ENCODE peak calls at places on chromosome 7, in ten cellular contexts. One of them, this sample, is unnamed.
A peak's percentile ranks its signal among the peaks of the same experiment; 100 is the strongest.

GRCh38 chr7:7292608-7293007 is 110.3 kb downstream of the C1GALT1 start:
- DNase-seq in stimulated activated CD4-positive, alpha-beta T cell treated with anti-CD3 and anti-CD28 coated beads, Interleukin-2, amount 100 ng/mL, for 24 hours: no peak
- DNase-seq in DND-41: no peak
- DNase-seq in GM12865: no peak
- DNase-seq in activated effector memory CD4-positive, alpha-beta T cell treated with Interleukin-2 at 50 U/mL for 16 hours: no peak
- DNase-seq in ovary: no peak
- DNase-seq in IMR-90: no peak
- DNase-seq in fibroblast of lung: no peak
- DNase-seq in left ventricle myocardium inferior: no peak
- DNase-seq in fibroblast of pulmonary artery: no peak
- DNase-seq in this sample: no peak

GRCh38 chr7:103660455-103661371 is 214.7 kb upstream of the SLC26A5 start:
- DNase-seq in stimulated activated CD4-positive, alpha-beta T cell treated with anti-CD3 and anti-CD28 coated beads, Interleukin-2, amount 100 ng/mL, for 24 hours: no peak
- DNase-seq in DND-41: no peak
- DNase-seq in GM12865: no peak
- DNase-seq in activated effector memory CD4-positive, alpha-beta T cell treated with Interleukin-2 at 50 U/mL for 16 hours: no peak
- DNase-seq in ovary: no peak
- DNase-seq in IMR-90: peak; percentile 75
- DNase-seq in fibroblast of lung: peak; percentile 67
- DNase-seq in left ventricle myocardium inferior: no peak
- DNase-seq in fibroblast of pulmonary artery: peak; percentile 34
- DNase-seq in this sample: no peak

GRCh38 chr7:121531175-121532070 is 135.3 kb upstream of the FAM3C start:
- DNase-seq in stimulated activated CD4-positive, alpha-beta T cell treated with anti-CD3 and anti-CD28 coated beads, Interleukin-2, amount 100 ng/mL, for 24 hours: no peak
- DNase-seq in DND-41: no peak
- DNase-seq in GM12865: no peak
- DNase-seq in activated effector memory CD4-positive, alpha-beta T cell treated with Interleukin-2 at 50 U/mL for 16 hours: no peak
- DNase-seq in ovary: no peak
- DNase-seq in IMR-90: no peak
- DNase-seq in fibroblast of lung: peak; percentile 74
- DNase-seq in left ventricle myocardium inferior: no peak
- DNase-seq in fibroblast of pulmonary artery: no peak
- DNase-seq in this sample: no peak

GRCh38 chr7:43585521-43585920 is 2.6 kb downstream of the STK17A start:
- DNase-seq in stimulated activated CD4-positive, alpha-beta T cell treated with anti-CD3 and anti-CD28 coated beads, Interleukin-2, amount 100 ng/mL, for 24 hours: no peak
- DNase-seq in DND-41: no peak
- DNase-seq in GM12865: peak; percentile 44
- DNase-seq in activated effector memory CD4-positive, alpha-beta T cell treated with Interleukin-2 at 50 U/mL for 16 hours: no peak
- DNase-seq in ovary: no peak
- DNase-seq in IMR-90: peak; percentile 78
- DNase-seq in fibroblast of lung: peak; percentile 85
- DNase-seq in left ventricle myocardium inferior: no peak
- DNase-seq in fibroblast of pulmonary artery: peak; percentile 87
- DNase-seq in this sample: no peak

GRCh38 chr7:73871163-73872011 is 10.4 kb downstream of the TMEM270 start:
- DNase-seq in stimulated activated CD4-positive, alpha-beta T cell treated with anti-CD3 and anti-CD28 coated beads, Interleukin-2, amount 100 ng/mL, for 24 hours: no peak
- DNase-seq in DND-41: no peak
- DNase-seq in GM12865: no peak
- DNase-seq in activated effector memory CD4-positive, alpha-beta T cell treated with Interleukin-2 at 50 U/mL for 16 hours: no peak
- DNase-seq in ovary: peak; percentile 23
- DNase-seq in IMR-90: no peak
- DNase-seq in fibroblast of lung: no peak
- DNase-seq in left ventricle myocardium inferior: peak; percentile 41
- DNase-seq in fibroblast of pulmonary artery: no peak
- DNase-seq in this sample: no peak

GRCh38 chr7:27746978-27747377 is 7.0 kb downstream of the TAX1BP1 start:
- DNase-seq in stimulated activated CD4-positive, alpha-beta T cell treated with anti-CD3 and anti-CD28 coated beads, Interleukin-2, amount 100 ng/mL, for 24 hours: no peak
- DNase-seq in DND-41: no peak
- DNase-seq in GM12865: no peak
- DNase-seq in activated effector memory CD4-positive, alpha-beta T cell treated with Interleukin-2 at 50 U/mL for 16 hours: no peak
- DNase-seq in ovary: no peak
- DNase-seq in IMR-90: peak; percentile 6
- DNase-seq in fibroblast of lung: peak; percentile 15
- DNase-seq in left ventricle myocardium inferior: no peak
- DNase-seq in fibroblast of pulmonary artery: no peak
- DNase-seq in this sample: no peak

GRCh38 chr7:133645870-133646492 is 393.1 kb downstream of the EXOC4 start:
- DNase-seq in stimulated activated CD4-positive, alpha-beta T cell treated with anti-CD3 and anti-CD28 coated beads, Interleukin-2, amount 100 ng/mL, for 24 hours: no peak
- DNase-seq in DND-41: no peak
- DNase-seq in GM12865: no peak
- DNase-seq in activated effector memory CD4-positive, alpha-beta T cell treated with Interleukin-2 at 50 U/mL for 16 hours: no peak
- DNase-seq in ovary: no peak
- DNase-seq in IMR-90: peak; percentile 49
- DNase-seq in fibroblast of lung: peak; percentile 14
- DNase-seq in left ventricle myocardium inferior: no peak
- DNase-seq in fibroblast of pulmonary artery: peak; percentile 33
- DNase-seq in this sample: no peak

GRCh38 chr7:27670676-27671075 is 8.0 kb upstream of the HIBADH start:
- DNase-seq in stimulated activated CD4-positive, alpha-beta T cell treated with anti-CD3 and anti-CD28 coated beads, Interleukin-2, amount 100 ng/mL, for 24 hours: no peak
- DNase-seq in DND-41: no peak
- DNase-seq in GM12865: no peak
- DNase-seq in activated effector memory CD4-positive, alpha-beta T cell treated with Interleukin-2 at 50 U/mL for 16 hours: no peak
- DNase-seq in ovary: no peak
- DNase-seq in IMR-90: no peak
- DNase-seq in fibroblast of lung: no peak
- DNase-seq in left ventricle myocardium inferior: no peak
- DNase-seq in fibroblast of pulmonary artery: no peak
- DNase-seq in this sample: no peak

GRCh38 chr7:98619450-98620321 is 2.6 kb downstream of the NPTX2 start:
- DNase-seq in stimulated activated CD4-positive, alpha-beta T cell treated with anti-CD3 and anti-CD28 coated beads, Interleukin-2, amount 100 ng/mL, for 24 hours: no peak
- DNase-seq in DND-41: no peak
- DNase-seq in GM12865: no peak
- DNase-seq in activated effector memory CD4-positive, alpha-beta T cell treated with Interleukin-2 at 50 U/mL for 16 hours: no peak
- DNase-seq in ovary: no peak
- DNase-seq in IMR-90: peak; percentile 1
- DNase-seq in fibroblast of lung: peak; percentile 65
- DNase-seq in left ventricle myocardium inferior: peak; percentile 34
- DNase-seq in fibroblast of pulmonary artery: peak; percentile 54
- DNase-seq in this sample: no peak

GRCh38 chr7:112124367-112124766 is 81.8 kb downstream of the DOCK4 start:
- DNase-seq in stimulated activated CD4-positive, alpha-beta T cell treated with anti-CD3 and anti-CD28 coated beads, Interleukin-2, amount 100 ng/mL, for 24 hours: no peak
- DNase-seq in DND-41: no peak
- DNase-seq in GM12865: no peak
- DNase-seq in activated effector memory CD4-positive, alpha-beta T cell treated with Interleukin-2 at 50 U/mL for 16 hours: no peak
- DNase-seq in ovary: no peak
- DNase-seq in IMR-90: no peak
- DNase-seq in fibroblast of lung: no peak
- DNase-seq in left ventricle myocardium inferior: no peak
- DNase-seq in fibroblast of pulmonary artery: no peak
- DNase-seq in this sample: no peak

GRCh38 chr7:5622286-5622685 is 159.2 kb downstream of the RNF216 start:
- DNase-seq in stimulated activated CD4-positive, alpha-beta T cell treated with anti-CD3 and anti-CD28 coated beads, Interleukin-2, amount 100 ng/mL, for 24 hours: no peak
- DNase-seq in DND-41: no peak
- DNase-seq in GM12865: no peak
- DNase-seq in activated effector memory CD4-positive, alpha-beta T cell treated with Interleukin-2 at 50 U/mL for 16 hours: no peak
- DNase-seq in ovary: no peak
- DNase-seq in IMR-90: no peak
- DNase-seq in fibroblast of lung: no peak
- DNase-seq in left ventricle myocardium inferior: no peak
- DNase-seq in fibroblast of pulmonary artery: no peak
- DNase-seq in this sample: no peak

GRCh38 chr7:121994625-121995410 is 121.9 kb downstream of the PTPRZ1 start:
- DNase-seq in stimulated activated CD4-positive, alpha-beta T cell treated with anti-CD3 and anti-CD28 coated beads, Interleukin-2, amount 100 ng/mL, for 24 hours: peak; percentile 45
- DNase-seq in DND-41: peak; percentile 62
- DNase-seq in GM12865: peak; percentile 75
- DNase-seq in activated effector memory CD4-positive, alpha-beta T cell treated with Interleukin-2 at 50 U/mL for 16 hours: no peak
- DNase-seq in ovary: peak; percentile 20
- DNase-seq in IMR-90: peak; percentile 81
- DNase-seq in fibroblast of lung: peak; percentile 69
- DNase-seq in left ventricle myocardium inferior: no peak
- DNase-seq in fibroblast of pulmonary artery: peak; percentile 91
- DNase-seq in this sample: no peak

GRCh38 chr7:86745019-86745745 is 101.5 kb downstream of the GRM3 start:
- DNase-seq in stimulated activated CD4-positive, alpha-beta T cell treated with anti-CD3 and anti-CD28 coated beads, Interleukin-2, amount 100 ng/mL, for 24 hours: no peak
- DNase-seq in DND-41: no peak
- DNase-seq in GM12865: no peak
- DNase-seq in activated effector memory CD4-positive, alpha-beta T cell treated with Interleukin-2 at 50 U/mL for 16 hours: no peak
- DNase-seq in ovary: no peak
- DNase-seq in IMR-90: no peak
- DNase-seq in fibroblast of lung: peak; percentile 0
- DNase-seq in left ventricle myocardium inferior: no peak
- DNase-seq in fibroblast of pulmonary artery: no peak
- DNase-seq in this sample: no peak

GRCh38 chr7:36228039-36228438 is 75.0 kb downstream of the EEPD1 start:
- DNase-seq in stimulated activated CD4-positive, alpha-beta T cell treated with anti-CD3 and anti-CD28 coated beads, Interleukin-2, amount 100 ng/mL, for 24 hours: no peak
- DNase-seq in DND-41: no peak
- DNase-seq in GM12865: no peak
- DNase-seq in activated effector memory CD4-positive, alpha-beta T cell treated with Interleukin-2 at 50 U/mL for 16 hours: no peak
- DNase-seq in ovary: no peak
- DNase-seq in IMR-90: no peak
- DNase-seq in fibroblast of lung: no peak
- DNase-seq in left ventricle myocardium inferior: no peak
- DNase-seq in fibroblast of pulmonary artery: no peak
- DNase-seq in this sample: no peak

GRCh38 chr7:158742065-158742821 is 37.6 kb upstream of the NCAPG2 start:
- DNase-seq in stimulated activated CD4-positive, alpha-beta T cell treated with anti-CD3 and anti-CD28 coated beads, Interleukin-2, amount 100 ng/mL, for 24 hours: no peak
- DNase-seq in DND-41: no peak
- DNase-seq in GM12865: no peak
- DNase-seq in activated effector memory CD4-positive, alpha-beta T cell treated with Interleukin-2 at 50 U/mL for 16 hours: no peak
- DNase-seq in ovary: no peak
- DNase-seq in IMR-90: no peak
- DNase-seq in fibroblast of lung: no peak
- DNase-seq in left ventricle myocardium inferior: no peak
- DNase-seq in fibroblast of pulmonary artery: no peak
- DNase-seq in this sample: no peak

GRCh38 chr7:107045195-107045960 is 873 bp downstream of the PRKAR2B start:
- DNase-seq in stimulated activated CD4-positive, alpha-beta T cell treated with anti-CD3 and anti-CD28 coated beads, Interleukin-2, amount 100 ng/mL, for 24 hours: no peak
- DNase-seq in DND-41: no peak
- DNase-seq in GM12865: no peak
- DNase-seq in activated effector memory CD4-positive, alpha-beta T cell treated with Interleukin-2 at 50 U/mL for 16 hours: no peak
- DNase-seq in ovary: no peak
- DNase-seq in IMR-90: peak; percentile 5
- DNase-seq in fibroblast of lung: peak; percentile 3
- DNase-seq in left ventricle myocardium inferior: no peak
- DNase-seq in fibroblast of pulmonary artery: peak; percentile 6
- DNase-seq in this sample: no peak

GRCh38 chr7:84701524-84702306 is 485.1 kb downstream of the SEMA3D start:
- DNase-seq in stimulated activated CD4-positive, alpha-beta T cell treated with anti-CD3 and anti-CD28 coated beads, Interleukin-2, amount 100 ng/mL, for 24 hours: no peak
- DNase-seq in DND-41: no peak
- DNase-seq in GM12865: no peak
- DNase-seq in activated effector memory CD4-positive, alpha-beta T cell treated with Interleukin-2 at 50 U/mL for 16 hours: no peak
- DNase-seq in ovary: no peak
- DNase-seq in IMR-90: peak; percentile 98
- DNase-seq in fibroblast of lung: peak; percentile 99
- DNase-seq in left ventricle myocardium inferior: no peak
- DNase-seq in fibroblast of pulmonary artery: peak; percentile 93
- DNase-seq in this sample: no peak

GRCh38 chr7:92504563-92504962 is 23.8 kb downstream of the PEX1 start:
- DNase-seq in stimulated activated CD4-positive, alpha-beta T cell treated with anti-CD3 and anti-CD28 coated beads, Interleukin-2, amount 100 ng/mL, for 24 hours: no peak
- DNase-seq in DND-41: no peak
- DNase-seq in GM12865: no peak
- DNase-seq in activated effector memory CD4-positive, alpha-beta T cell treated with Interleukin-2 at 50 U/mL for 16 hours: no peak
- DNase-seq in ovary: peak; percentile 11
- DNase-seq in IMR-90: no peak
- DNase-seq in fibroblast of lung: no peak
- DNase-seq in left ventricle myocardium inferior: no peak
- DNase-seq in fibroblast of pulmonary artery: no peak
- DNase-seq in this sample: no peak

GRCh38 chr7:146090023-146090645 is 26.5 kb upstream of the CNTNAP2 start:
- DNase-seq in stimulated activated CD4-positive, alpha-beta T cell treated with anti-CD3 and anti-CD28 coated beads, Interleukin-2, amount 100 ng/mL, for 24 hours: no peak
- DNase-seq in DND-41: peak; percentile 4
- DNase-seq in GM12865: peak; percentile 44
- DNase-seq in activated effector memory CD4-positive, alpha-beta T cell treated with Interleukin-2 at 50 U/mL for 16 hours: no peak
- DNase-seq in ovary: no peak
- DNase-seq in IMR-90: no peak
- DNase-seq in fibroblast of lung: peak; percentile 1
- DNase-seq in left ventricle myocardium inferior: no peak
- DNase-seq in fibroblast of pulmonary artery: peak; percentile 35
- DNase-seq in this sample: no peak

GRCh38 chr7:157004839-157005455 is 5.5 kb downstream of the MNX1 start:
- DNase-seq in stimulated activated CD4-positive, alpha-beta T cell treated with anti-CD3 and anti-CD28 coated beads, Interleukin-2, amount 100 ng/mL, for 24 hours: no peak
- DNase-seq in DND-41: no peak
- DNase-seq in GM12865: no peak
- DNase-seq in activated effector memory CD4-positive, alpha-beta T cell treated with Interleukin-2 at 50 U/mL for 16 hours: no peak
- DNase-seq in ovary: no peak
- DNase-seq in IMR-90: no peak
- DNase-seq in fibroblast of lung: no peak
- DNase-seq in left ventricle myocardium inferior: no peak
- DNase-seq in fibroblast of pulmonary artery: no peak
- DNase-seq in this sample: no peak

GRCh38 chr7:79308176-79308575 is 145.3 kb downstream of the MAGI2 start:
- DNase-seq in stimulated activated CD4-positive, alpha-beta T cell treated with anti-CD3 and anti-CD28 coated beads, Interleukin-2, amount 100 ng/mL, for 24 hours: no peak
- DNase-seq in DND-41: no peak
- DNase-seq in GM12865: no peak
- DNase-seq in activated effector memory CD4-positive, alpha-beta T cell treated with Interleukin-2 at 50 U/mL for 16 hours: no peak
- DNase-seq in ovary: no peak
- DNase-seq in IMR-90: no peak
- DNase-seq in fibroblast of lung: no peak
- DNase-seq in left ventricle myocardium inferior: no peak
- DNase-seq in fibroblast of pulmonary artery: peak; percentile 10
- DNase-seq in this sample: no peak

This sample was measured in CD14-positive monocyte.